ENCODE peak calls at places on chromosomes 11 and 22, in four cellular contexts. X, U, E and V are unnamed samples.

GRCh38 chr11:67626970-67627369 is 2.8 kb downstream of the NUDT8 start:
- DNase-seq in X (no peak), E (no peak), U (peak; percentile 4), V (no peak)

GRCh38 chr11:16604784-16605439 is 133.5 kb upstream of the C11orf58 start:
- DNase-seq in E (peak; percentile 45), U (peak; percentile 67), X (peak; percentile 22), V (no peak)

GRCh38 chr22:46965552-46966494 is 203.4 kb downstream of the TBC1D22A start:
- DNase-seq in U (no peak), E (peak; percentile 17), X (no peak), V (no peak)

GRCh38 chr11:77069336-77069968 is 2.7 kb downstream of the CAPN5 start:
- DNase-seq in U (no peak), X (no peak), E (no peak), V (no peak)

GRCh38 chr11:64384981-64385952 is 26.3 kb downstream of the RPS6KA4 start:
- DNase-seq in X (no peak), U (no peak), E (no peak), V (peak; percentile 74)

GRCh38 chr11:67284811-67285540 is 4.1 kb upstream of the ANKRD13D start:
- DNase-seq in X (no peak), E (no peak), U (peak; percentile 14), V (peak; percentile 56)

GRCh38 chr22:37192232-37192631 is 4.2 kb upstream of the C1QTNF6 start:
- DNase-seq in X (no peak), U (no peak), E (no peak), V (no peak)

GRCh38 chr22:35540600-35541253 is at the start of gene RASD2:
- DNase-seq in E (no peak), U (peak; percentile 61), X (peak; percentile 30), V (no peak)

GRCh38 chr11:92227233-92227593 is 2.6 kb downstream of the FAT3 start:
- DNase-seq in X (no peak), U (no peak), E (no peak), V (no peak)

GRCh38 chr11:115178705-115179104 is 325.5 kb downstream of the CADM1 start:
- DNase-seq in X (no peak), U (no peak), E (no peak), V (no peak)

GRCh38 chr11:83908457-83908856 is 622.3 kb upstream of the CCDC90B start:
- DNase-seq in U (no peak), X (no peak), E (no peak), V (no peak)

GRCh38 chr22:49736538-49736937 is 91.1 kb downstream of the BRD1 start:
- DNase-seq in X (no peak), U (no peak), E (no peak), V (no peak)

GRCh38 chr11:67262731-67263675 is 3.3 kb upstream of the GRK2 start:
- DNase-seq in U (peak; percentile 83), E (peak; percentile 77), X (peak; percentile 67), V (peak; percentile 93)

GRCh38 chr11:8839957-8840945 is 70.7 kb upstream of the AKIP1 start:
- DNase-seq in E (peak; percentile 71), X (no peak), U (no peak), V (no peak)

GRCh38 chr22:47393191-47393590 is 630.7 kb downstream of the TBC1D22A start:
- DNase-seq in X (no peak), U (no peak), E (no peak), V (no peak)

GRCh38 chr11:72736452-72737069 is 15.6 kb downstream of the ARAP1 start:
- DNase-seq in U (no peak), E (peak; percentile 31), X (peak; percentile 81), V (peak; percentile 83)

GRCh38 chr11:128054323-128054910 is 532.9 kb downstream of the ETS1 start:
- DNase-seq in U (no peak), E (peak; percentile 70), X (no peak), V (no peak)

GRCh38 chr11:2481253-2481652 is 36.4 kb downstream of the KCNQ1 start:
- DNase-seq in U (no peak), X (no peak), E (no peak), V (peak; percentile 18)

GRCh38 chr11:66958232-66958955 is at the start of gene PC:
- DNase-seq in U (peak; percentile 100), E (peak; percentile 100), X (peak; percentile 98), V (peak; percentile 56)

GRCh38 chr11:70916321-70916720 is 336.1 kb downstream of the SHANK2 start:
- DNase-seq in X (no peak), U (no peak), E (no peak), V (no peak)

GRCh38 chr11:2305140-2305861 is 3.5 kb downstream of the TSPAN32 start:
- DNase-seq in X (peak; percentile 72), E (peak; percentile 50), U (peak; percentile 92), V (no peak)

GRCh38 chr11:92764128-92764527 is 205.3 kb upstream of the MTNR1B start:
- DNase-seq in E (no peak), X (no peak), U (no peak), V (no peak)

GRCh38 chr11:15649371-15650104 is 534.8 kb downstream of the INSC start:
- DNase-seq in U (no peak), E (no peak), X (no peak), V (no peak)

GRCh38 chr11:68340784-68341556 is 28.6 kb downstream of the LRP5 start:
- DNase-seq in U (no peak), X (peak; percentile 41), E (no peak), V (no peak)

GRCh38 chr11:108025387-108026080 is 16.8 kb downstream of the CUL5 start:
- DNase-seq in U (no peak), X (peak; percentile 3), E (no peak), V (no peak)

GRCh38 chr11:131824766-131825165 is 454.4 kb downstream of the NTM start:
- DNase-seq in U (no peak), X (no peak), E (no peak), V (peak; percentile 28)

GRCh38 chr11:59207988-59208432 is 4.7 kb downstream of the MPEG1 start:
- DNase-seq in X (peak; percentile 57), U (no peak), E (peak; percentile 94), V (peak; percentile 45)

GRCh38 chr11:115267228-115267627 is 237.0 kb downstream of the CADM1 start:
- DNase-seq in X (no peak), E (no peak), U (no peak), V (no peak)

GRCh38 chr11:92225206-92225562 is 566 bp downstream of the FAT3 start:
- DNase-seq in E (no peak), X (no peak), U (peak; percentile 8), V (no peak)

GRCh38 chr11:99505831-99506230 is 485.1 kb downstream of the CNTN5 start:
- DNase-seq in X (no peak), U (no peak), E (no peak), V (no peak)
- H3K4me3 ChIP-seq in X (no peak overlapping the region), U (no peak overlapping the region), E (no peak overlapping the region), V (no peak overlapping the region)

DNA sequence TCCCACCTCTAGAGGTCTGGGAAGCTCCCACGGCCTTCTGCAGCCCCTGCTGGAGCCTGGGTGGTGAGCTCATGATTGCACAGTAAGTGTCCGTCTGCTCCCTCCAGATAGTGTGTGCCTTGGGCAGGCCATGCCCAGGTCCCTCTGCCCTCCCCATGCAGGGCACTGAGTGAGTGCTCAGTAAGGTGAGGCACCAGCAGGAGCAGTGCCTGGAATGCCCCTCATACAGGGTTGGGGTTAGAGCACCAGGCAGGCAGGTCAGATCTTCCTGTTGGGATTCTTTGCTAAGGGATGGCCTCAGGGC is 50.3 kb downstream of the NAT10 start:
- DNase-seq in X (no peak), U (no peak), E (no peak), V (no peak)
- H3K27ac ChIP-seq in X (no peak overlapping the region), U (no peak overlapping the region), E (no peak overlapping the region), V (no peak overlapping the region)

DNA sequence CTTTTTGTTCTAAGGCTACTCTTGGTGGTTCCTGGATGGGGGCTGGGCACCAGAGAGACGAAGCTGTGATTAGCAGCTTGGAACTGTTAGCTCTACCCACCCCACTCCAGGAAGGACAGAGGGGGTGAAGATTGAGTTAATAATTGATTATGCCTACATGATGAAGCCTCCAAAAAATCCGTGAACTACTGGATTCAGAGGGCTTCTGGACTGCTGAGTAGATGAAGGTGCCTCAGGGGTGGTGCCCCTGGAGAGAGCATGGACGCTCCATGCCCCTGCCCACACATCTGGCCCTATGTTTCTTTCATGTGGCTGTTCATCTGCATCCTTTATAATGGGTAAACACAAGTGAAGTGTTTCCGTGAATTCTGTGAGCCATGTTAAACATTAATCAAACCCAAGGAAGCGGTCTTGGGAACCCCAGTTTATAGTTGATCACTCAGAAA is 47.3 kb upstream of the CYP2D6 start:
- DNase-seq in X (no peak), E (no peak), U (no peak), V (no peak)
- H3K4me3 ChIP-seq in X (no peak overlapping the region), E (no peak overlapping the region), U (no peak overlapping the region), V (no peak overlapping the region)

DNA sequence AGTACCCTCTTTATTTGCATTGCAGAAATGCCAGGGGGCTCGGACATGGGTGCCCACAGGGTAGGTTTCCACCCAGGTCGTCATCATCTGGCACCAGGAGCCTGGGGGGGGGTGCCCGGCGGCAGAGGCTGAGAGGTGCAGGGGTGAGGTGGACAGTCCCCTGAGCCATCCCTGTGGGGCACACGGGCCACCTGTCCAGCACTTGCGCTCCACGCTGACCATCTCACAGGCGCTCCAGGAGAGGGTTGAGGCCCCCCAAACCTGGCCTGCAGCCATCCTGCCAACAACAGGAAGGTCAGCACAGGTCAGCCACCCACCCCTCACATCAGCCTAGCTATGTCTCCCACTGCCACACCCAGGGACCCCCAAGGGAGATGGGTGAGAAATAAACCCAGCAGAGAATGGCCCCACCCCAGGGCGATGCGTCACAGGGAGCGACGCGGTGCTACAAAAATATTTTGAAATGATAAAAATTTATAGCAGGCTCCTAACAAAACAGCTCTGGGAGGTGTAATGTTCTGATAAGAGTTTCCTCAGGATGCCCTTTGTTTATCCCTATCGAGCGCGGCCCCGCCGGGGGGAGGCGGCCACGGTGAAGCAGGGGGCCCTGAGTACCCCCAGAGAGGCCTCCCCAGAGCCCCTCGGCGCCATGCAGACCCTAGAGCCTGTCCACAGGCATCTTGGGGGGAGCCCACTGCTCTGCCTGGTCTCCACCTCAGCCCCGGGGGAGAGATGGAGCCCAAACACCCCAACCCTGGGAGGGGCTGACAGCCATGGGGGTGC is 21.0 kb upstream of the GNB1L start:
- DNase-seq in E (no peak), X (no peak), U (no peak), V (no peak)
- H3K27ac ChIP-seq in E (no peak overlapping the region), X (no peak overlapping the region), U (no peak overlapping the region), V (no peak overlapping the region)

GRCh38 chr11:10114593-10115404 is 179.2 kb downstream of the SBF2 start:
- DNase-seq in E (no peak), U (no peak), X (no peak), V (no peak)

GRCh38 chr11:10113852-10114251 is 180.2 kb downstream of the SBF2 start:
- DNase-seq in E (no peak), U (no peak), X (no peak), V (no peak)

GRCh38 chr11:10118830-10119229 is 175.2 kb downstream of the SBF2 start:
- DNase-seq in X (no peak), U (no peak), E (no peak), V (no peak)

GRCh38 chr11:10116588-10116987 is 177.4 kb downstream of the SBF2 start:
- DNase-seq in U (no peak), X (no peak), E (no peak), V (no peak)

DNA sequence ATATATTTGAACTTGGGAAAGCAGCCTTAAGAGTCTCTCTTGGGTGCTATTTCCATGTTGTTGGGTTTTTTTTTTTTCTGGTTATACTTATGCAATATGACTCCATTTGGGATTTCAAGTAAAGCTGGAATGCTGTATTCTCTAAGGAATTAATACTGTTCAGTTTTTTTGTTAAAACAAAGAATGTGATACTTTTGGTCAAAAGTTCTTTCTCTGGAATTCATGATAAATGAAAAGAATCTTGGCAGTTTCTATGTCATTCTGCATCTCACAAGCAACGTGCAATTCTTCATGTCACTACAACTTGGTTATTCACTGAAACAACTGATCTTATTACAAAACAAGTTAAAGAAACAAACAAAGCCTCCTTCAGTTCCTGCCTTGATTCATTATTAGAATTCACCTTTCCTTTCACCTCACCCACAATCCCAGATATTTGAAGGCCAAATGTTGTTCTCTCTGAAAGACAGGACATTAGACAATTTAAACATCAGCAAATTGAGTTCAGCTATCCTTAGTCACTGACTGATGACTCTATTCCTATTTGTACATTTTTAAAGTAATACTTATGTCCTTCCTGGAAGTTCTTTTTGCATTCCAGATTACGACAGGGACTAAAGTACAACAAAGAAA is 176.2 kb downstream of the SBF2 start:
- DNase-seq in U (no peak), E (peak; percentile 67), X (no peak), V (no peak)
- H3K4me3 ChIP-seq in U (no peak overlapping the region), E (no peak overlapping the region), X (no peak overlapping the region), V (no peak overlapping the region)